ENCODE peak calls at places on chromosomes 7 and 10, in eight cellular contexts. One of them, this sample, is unnamed.

GRCh38 chr10:89302628-89303027 is 782 bp downstream of the IFIT2 start:
- DNase-seq in gastrocnemius medialis: no peak
- DNase-seq in RWPE1: peak
- DNase-seq in Panc1: no peak
- DNase-seq in brain microvascular endothelial cell: no peak
- DNase-seq in A549: no peak
- DNase-seq in colonic mucosa: no peak
- DNase-seq in right lobe of liver: no peak
- DNase-seq in this sample: no peak

GRCh38 chr10:15027741-15028140 is 16.0 kb upstream of the OLAH start:
- DNase-seq in A549: no peak
- DNase-seq in Panc1: no peak
- DNase-seq in colonic mucosa: no peak
- DNase-seq in right lobe of liver: no peak
- DNase-seq in gastrocnemius medialis: no peak
- DNase-seq in RWPE1: no peak
- DNase-seq in brain microvascular endothelial cell: peak
- DNase-seq in this sample: no peak

GRCh38 chr10:48658889-48659269 is 25.8 kb upstream of the WDFY4 start:
- DNase-seq in Panc1: no peak
- DNase-seq in RWPE1: no peak
- DNase-seq in A549: no peak
- DNase-seq in gastrocnemius medialis: no peak
- DNase-seq in colonic mucosa: no peak
- DNase-seq in right lobe of liver: no peak
- DNase-seq in brain microvascular endothelial cell: no peak
- DNase-seq in this sample: no peak

GRCh38 chr10:11131112-11131639 is 113.5 kb downstream of the CELF2 start:
- DNase-seq in brain microvascular endothelial cell: no peak
- DNase-seq in right lobe of liver: no peak
- DNase-seq in RWPE1: no peak
- DNase-seq in Panc1: no peak
- DNase-seq in colonic mucosa: peak
- DNase-seq in A549: no peak
- DNase-seq in gastrocnemius medialis: peak
- DNase-seq in this sample: no peak

GRCh38 chr7:20561908-20562307 is 53.6 kb upstream of the ABCB5 start:
- DNase-seq in right lobe of liver: no peak
- DNase-seq in brain microvascular endothelial cell: no peak
- DNase-seq in A549: no peak
- DNase-seq in Panc1: no peak
- DNase-seq in gastrocnemius medialis: no peak
- DNase-seq in colonic mucosa: no peak
- DNase-seq in RWPE1: no peak
- DNase-seq in this sample: no peak

GRCh38 chr10:3054183-3054815 is 13.0 kb upstream of the PFKP start:
- DNase-seq in A549: no peak
- DNase-seq in RWPE1: no peak
- DNase-seq in gastrocnemius medialis: no peak
- DNase-seq in Panc1: no peak
- DNase-seq in colonic mucosa: no peak
- DNase-seq in brain microvascular endothelial cell: no peak
- DNase-seq in right lobe of liver: no peak
- DNase-seq in this sample: no peak

GRCh38 chr10:31204090-31204489 is 114.9 kb upstream of the ZEB1 start:
- DNase-seq in brain microvascular endothelial cell: peak
- DNase-seq in A549: no peak
- DNase-seq in gastrocnemius medialis: peak
- DNase-seq in right lobe of liver: no peak
- DNase-seq in colonic mucosa: no peak
- DNase-seq in Panc1: no peak
- DNase-seq in RWPE1: no peak
- DNase-seq in this sample: no peak

GRCh38 chr10:88256013-88256680 is 327.0 kb downstream of the RNLS start:
- DNase-seq in Panc1: no peak
- DNase-seq in RWPE1: no peak
- DNase-seq in brain microvascular endothelial cell: peak
- DNase-seq in A549: no peak
- DNase-seq in right lobe of liver: no peak
- DNase-seq in gastrocnemius medialis: peak
- DNase-seq in colonic mucosa: no peak
- DNase-seq in this sample: no peak

GRCh38 chr7:152733286-152733934 is 26.1 kb upstream of the ACTR3B start:
- DNase-seq in Panc1: no peak
- DNase-seq in colonic mucosa: no peak
- DNase-seq in gastrocnemius medialis: no peak
- DNase-seq in RWPE1: no peak
- DNase-seq in brain microvascular endothelial cell: no peak
- DNase-seq in right lobe of liver: no peak
- DNase-seq in A549: no peak
- DNase-seq in this sample: no peak

GRCh38 chr7:133039614-133040013 is 42.3 kb downstream of the CHCHD3 start:
- DNase-seq in brain microvascular endothelial cell: no peak
- DNase-seq in Panc1: no peak
- DNase-seq in RWPE1: no peak
- DNase-seq in right lobe of liver: no peak
- DNase-seq in colonic mucosa: no peak
- DNase-seq in gastrocnemius medialis: no peak
- DNase-seq in A549: no peak
- DNase-seq in this sample: no peak

GRCh38 chr10:55627526-55628170 is 733.4 kb downstream of the ZWINT start:
- DNase-seq in gastrocnemius medialis: no peak
- DNase-seq in brain microvascular endothelial cell: no peak
- DNase-seq in RWPE1: no peak
- DNase-seq in Panc1: no peak
- DNase-seq in right lobe of liver: no peak
- DNase-seq in colonic mucosa: no peak
- DNase-seq in A549: no peak
- DNase-seq in this sample: no peak

GRCh38 chr7:115235075-115235474 is 313.2 kb downstream of the MDFIC start:
- DNase-seq in Panc1: no peak
- DNase-seq in right lobe of liver: no peak
- DNase-seq in RWPE1: no peak
- DNase-seq in brain microvascular endothelial cell: no peak
- DNase-seq in colonic mucosa: no peak
- DNase-seq in gastrocnemius medialis: no peak
- DNase-seq in A549: no peak
- DNase-seq in this sample: no peak

GRCh38 chr10:104906112-104906511 is 265.0 kb downstream of the SORCS3 start:
- DNase-seq in Panc1: no peak
- DNase-seq in RWPE1: no peak
- DNase-seq in brain microvascular endothelial cell: no peak
- DNase-seq in colonic mucosa: no peak
- DNase-seq in A549: peak
- DNase-seq in gastrocnemius medialis: no peak
- DNase-seq in right lobe of liver: no peak
- DNase-seq in this sample: no peak

GRCh38 chr10:127149613-127150081 is 46.7 kb downstream of the INSYN2A start:
- DNase-seq in colonic mucosa: no peak
- DNase-seq in right lobe of liver: no peak
- DNase-seq in Panc1: no peak
- DNase-seq in gastrocnemius medialis: no peak
- DNase-seq in A549: no peak
- DNase-seq in RWPE1: no peak
- DNase-seq in brain microvascular endothelial cell: peak
- DNase-seq in this sample: no peak

GRCh38 chr10:92238062-92238585 is 52.8 kb downstream of the CPEB3 start:
- DNase-seq in Panc1: no peak
- DNase-seq in right lobe of liver: no peak
- DNase-seq in RWPE1: no peak
- DNase-seq in brain microvascular endothelial cell: no peak
- DNase-seq in A549: no peak
- DNase-seq in gastrocnemius medialis: no peak
- DNase-seq in colonic mucosa: no peak
- DNase-seq in this sample: peak

GRCh38 chr10:3213758-3214545 is 41.4 kb upstream of the PITRM1 start:
- DNase-seq in A549: no peak
- DNase-seq in right lobe of liver: no peak
- DNase-seq in Panc1: no peak
- DNase-seq in gastrocnemius medialis: no peak
- DNase-seq in colonic mucosa: no peak
- DNase-seq in brain microvascular endothelial cell: no peak
- DNase-seq in RWPE1: no peak
- DNase-seq in this sample: no peak

GRCh38 chr7:85840532-85840931 is 653.7 kb upstream of the SEMA3D start:
- DNase-seq in RWPE1: no peak
- DNase-seq in right lobe of liver: no peak
- DNase-seq in A549: no peak
- DNase-seq in Panc1: no peak
- DNase-seq in colonic mucosa: no peak
- DNase-seq in brain microvascular endothelial cell: no peak
- DNase-seq in gastrocnemius medialis: no peak
- DNase-seq in this sample: no peak
- H3K27ac ChIP-seq in RWPE1: no peak
- H3K27ac ChIP-seq in right lobe of liver: no peak
- H3K27ac ChIP-seq in A549: no peak
- H3K27ac ChIP-seq in Panc1: no peak
- H3K27ac ChIP-seq in colonic mucosa: no peak
- H3K27ac ChIP-seq in brain microvascular endothelial cell: no peak
- H3K27ac ChIP-seq in gastrocnemius medialis: no peak
- H3K27ac ChIP-seq in this sample: no peak

DNA sequence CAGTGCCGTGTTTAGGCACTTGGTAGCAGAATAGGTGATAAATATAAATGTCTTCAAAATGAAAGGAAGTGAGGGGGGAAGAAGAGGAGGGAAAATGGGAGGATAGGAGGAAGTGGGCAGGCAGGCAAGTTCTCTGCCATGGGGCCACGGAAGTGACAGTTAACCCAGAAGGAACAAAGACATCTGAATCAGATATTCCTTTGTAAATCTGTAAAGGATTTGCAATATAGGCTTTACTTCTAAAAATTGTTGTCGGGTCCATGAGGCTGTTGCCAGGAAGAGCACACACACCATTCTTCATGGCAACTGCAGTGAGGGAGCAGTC is 23.7 kb upstream of the RASSF4 start:
- DNase-seq in brain microvascular endothelial cell: no peak
- DNase-seq in RWPE1: no peak
- DNase-seq in A549: no peak
- DNase-seq in right lobe of liver: no peak
- DNase-seq in gastrocnemius medialis: no peak
- DNase-seq in colonic mucosa: no peak
- DNase-seq in Panc1: no peak
- DNase-seq in this sample: no peak
- H3K27ac ChIP-seq in brain microvascular endothelial cell: no peak
- H3K27ac ChIP-seq in RWPE1: no peak
- H3K27ac ChIP-seq in A549: no peak
- H3K27ac ChIP-seq in right lobe of liver: peak
- H3K27ac ChIP-seq in gastrocnemius medialis: peak
- H3K27ac ChIP-seq in colonic mucosa: no peak
- H3K27ac ChIP-seq in Panc1: no peak
- H3K27ac ChIP-seq in this sample: peak

DNA sequence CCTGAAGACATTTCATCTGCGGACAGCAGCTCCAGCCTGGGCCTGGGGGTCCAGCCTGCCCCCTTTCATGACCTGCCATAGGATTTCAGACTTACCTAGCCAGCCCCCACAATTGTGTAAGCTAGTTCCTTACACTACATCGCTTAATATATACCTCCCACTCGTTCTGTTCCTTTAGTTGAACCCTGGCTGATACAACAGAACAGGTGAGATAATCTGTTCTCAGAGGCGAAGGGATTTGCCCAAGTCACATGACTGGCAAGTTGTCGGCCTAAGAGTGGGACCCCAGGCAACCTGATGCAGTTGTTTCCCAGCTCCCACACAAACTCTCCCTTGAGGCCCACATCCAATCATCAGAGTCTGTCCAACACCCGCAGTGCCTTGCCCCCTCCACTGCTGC is 168.2 kb downstream of the SH3PXD2A start:
- DNase-seq in colonic mucosa: no peak
- DNase-seq in brain microvascular endothelial cell: no peak
- DNase-seq in right lobe of liver: no peak
- DNase-seq in A549: no peak
- DNase-seq in gastrocnemius medialis: no peak
- DNase-seq in RWPE1: no peak
- DNase-seq in Panc1: no peak
- DNase-seq in this sample: no peak
- H3K27ac ChIP-seq in colonic mucosa: no peak
- H3K27ac ChIP-seq in brain microvascular endothelial cell: no peak
- H3K27ac ChIP-seq in right lobe of liver: no peak
- H3K27ac ChIP-seq in A549: no peak
- H3K27ac ChIP-seq in gastrocnemius medialis: no peak
- H3K27ac ChIP-seq in RWPE1: peak
- H3K27ac ChIP-seq in Panc1: no peak
- H3K27ac ChIP-seq in this sample: no peak

GRCh38 chr10:26048756-26049155 is 114.7 kb downstream of the MYO3A start:
- DNase-seq in right lobe of liver: no peak
- DNase-seq in brain microvascular endothelial cell: no peak
- DNase-seq in Panc1: no peak
- DNase-seq in gastrocnemius medialis: no peak
- DNase-seq in RWPE1: no peak
- DNase-seq in colonic mucosa: no peak
- DNase-seq in A549: no peak
- DNase-seq in this sample: no peak

GRCh38 chr10:26043469-26043868 is 109.4 kb downstream of the MYO3A start:
- DNase-seq in right lobe of liver: no peak
- DNase-seq in gastrocnemius medialis: no peak
- DNase-seq in Panc1: no peak
- DNase-seq in A549: no peak
- DNase-seq in RWPE1: no peak
- DNase-seq in brain microvascular endothelial cell: no peak
- DNase-seq in colonic mucosa: no peak
- DNase-seq in this sample: no peak

GRCh38 chr10:26046073-26046684 is 112.2 kb downstream of the MYO3A start:
- DNase-seq in brain microvascular endothelial cell: no peak
- DNase-seq in colonic mucosa: no peak
- DNase-seq in A549: no peak
- DNase-seq in RWPE1: no peak
- DNase-seq in right lobe of liver: no peak
- DNase-seq in gastrocnemius medialis: no peak
- DNase-seq in Panc1: no peak
- DNase-seq in this sample: no peak

GRCh38 chr10:26044123-26044749 is 110.2 kb downstream of the MYO3A start:
- DNase-seq in right lobe of liver: no peak
- DNase-seq in A549: no peak
- DNase-seq in brain microvascular endothelial cell: no peak
- DNase-seq in colonic mucosa: no peak
- DNase-seq in RWPE1: no peak
- DNase-seq in gastrocnemius medialis: no peak
- DNase-seq in Panc1: no peak
- DNase-seq in this sample: no peak
- H3K27ac ChIP-seq in right lobe of liver: no peak
- H3K27ac ChIP-seq in A549: no peak
- H3K27ac ChIP-seq in brain microvascular endothelial cell: no peak
- H3K27ac ChIP-seq in colonic mucosa: no peak
- H3K27ac ChIP-seq in RWPE1: no peak
- H3K27ac ChIP-seq in gastrocnemius medialis: no peak
- H3K27ac ChIP-seq in Panc1: no peak
- H3K27ac ChIP-seq in this sample: no peak

This sample was measured in pancreas.